ENCODE peak calls at places on chromosome 10, in five cellular contexts. I is fibroblast of mammary gland, S is cardiac muscle cell, T is fibroblast of lung, H is H1. W is an unnamed sample.

GRCh38 chr10:30980951-30981616 is 50.6 kb downstream of the ZNF438 start:
- DNase-seq in I (peak), S (no peak), T (peak), H (no peak), W (no peak)

GRCh38 chr10:29955308-29955935 is 104.0 kb downstream of the JCAD start:
- DNase-seq in I (peak), S (no peak), T (no peak), H (no peak), W (no peak)

GRCh38 chr10:117143424-117143823 is 5.4 kb upstream of the VAX1 start:
- DNase-seq in I (no peak), S (no peak), T (no peak), H (no peak), W (no peak)

GRCh38 chr10:77274046-77274795 is 363.4 kb downstream of the KCNMA1 start:
- DNase-seq in I (peak), S (no peak), T (peak), H (no peak), W (no peak)

GRCh38 chr10:98262571-98262970 is 5.4 kb downstream of the LOXL4 start:
- DNase-seq in I (peak), S (peak), T (peak), H (peak), W (peak)

GRCh38 chr10:99172130-99172738 is 63.4 kb downstream of the HPSE2 start:
- DNase-seq in I (peak), S (peak), T (peak), H (peak), W (peak)

GRCh38 chr10:113743594-113743993 is 7.9 kb upstream of the PLEKHS1 start:
- DNase-seq in I (no peak), S (no peak), T (no peak), H (no peak), W (no peak)

GRCh38 chr10:89652971-89653370 is 7.9 kb upstream of the PANK1 start:
- DNase-seq in I (no peak), S (no peak), T (no peak), H (no peak), W (no peak)

GRCh38 chr10:88114368-88114767 is 250.9 kb downstream of the PTEN start:
- DNase-seq in I (no peak), S (peak), T (peak), H (no peak), W (peak)

GRCh38 chr10:44845672-44846071 is 65.5 kb upstream of the TMEM72 start:
- DNase-seq in I (no peak), S (no peak), T (no peak), H (no peak), W (no peak)

GRCh38 chr10:58573970-58574538 is 61.4 kb downstream of the BICC1 start:
- DNase-seq in I (peak), S (no peak), T (no peak), H (no peak), W (no peak)

GRCh38 chr10:84138478-84139125 is 707 bp upstream of the GHITM start:
- DNase-seq in I (peak), S (no peak), T (peak), H (no peak), W (no peak)

GRCh38 chr10:126908225-126908624 is 3.0 kb downstream of the DOCK1 start:
- DNase-seq in I (no peak), S (no peak), T (no peak), H (no peak), W (no peak)

GRCh38 chr10:24262929-24263653 is 54.2 kb downstream of the KIAA1217 start:
- DNase-seq in I (peak), S (no peak), T (no peak), H (no peak), W (no peak)

GRCh38 chr10:63206997-63207952 is 74.1 kb downstream of the NRBF2 start:
- DNase-seq in I (peak), S (peak), T (peak), H (no peak), W (no peak)

GRCh38 chr10:12455774-12456173 is 106.4 kb downstream of the CAMK1D start:
- DNase-seq in I (peak), S (no peak), T (peak), H (no peak), W (no peak)

GRCh38 chr10:31013331-31013730 is 18.3 kb downstream of the ZNF438 start:
- DNase-seq in I (no peak), S (no peak), T (no peak), H (no peak), W (no peak)

GRCh38 chr10:113142601-113143000 is 192.6 kb downstream of the TCF7L2 start:
- DNase-seq in I (no peak), S (no peak), T (no peak), H (no peak), W (no peak)

GRCh38 chr10:82091413-82091812 is 216.4 kb downstream of the NRG3 start:
- DNase-seq in I (no peak), S (no peak), T (no peak), H (no peak), W (no peak)

GRCh38 chr10:89651916-89652573 is 7.0 kb upstream of the PANK1 start:
- DNase-seq in I (no peak), S (no peak), T (no peak), H (no peak), W (no peak)

GRCh38 chr10:90865400-90865799 is 6.4 kb upstream of the RPP30 start:
- DNase-seq in I (peak), S (no peak), T (peak), H (no peak), W (peak)
- TF ChIP-seq CTCF in I (peak), S (peak), T (peak), H (peak), W (no peak)

GRCh38 chr10:102505462-102506115 is 1.8 kb downstream of the SUFU start:
- DNase-seq in I (no peak), S (no peak), T (no peak), H (no peak), W (no peak)

GRCh38 chr10:102502337-102503151 is at the start of gene ACTR1A:
- DNase-seq in I (peak), S (peak), T (peak), H (peak), W (peak)

GRCh38 chr10:102504976-102505300 is 1.2 kb downstream of the SUFU start:
- DNase-seq in I (no peak), S (no peak), T (no peak), H (no peak), W (no peak)

GRCh38 chr10:102503264-102504178 is at the start of gene SUFU:
- DNase-seq in I (peak), S (peak), T (peak), H (peak), W (peak)

DNA sequence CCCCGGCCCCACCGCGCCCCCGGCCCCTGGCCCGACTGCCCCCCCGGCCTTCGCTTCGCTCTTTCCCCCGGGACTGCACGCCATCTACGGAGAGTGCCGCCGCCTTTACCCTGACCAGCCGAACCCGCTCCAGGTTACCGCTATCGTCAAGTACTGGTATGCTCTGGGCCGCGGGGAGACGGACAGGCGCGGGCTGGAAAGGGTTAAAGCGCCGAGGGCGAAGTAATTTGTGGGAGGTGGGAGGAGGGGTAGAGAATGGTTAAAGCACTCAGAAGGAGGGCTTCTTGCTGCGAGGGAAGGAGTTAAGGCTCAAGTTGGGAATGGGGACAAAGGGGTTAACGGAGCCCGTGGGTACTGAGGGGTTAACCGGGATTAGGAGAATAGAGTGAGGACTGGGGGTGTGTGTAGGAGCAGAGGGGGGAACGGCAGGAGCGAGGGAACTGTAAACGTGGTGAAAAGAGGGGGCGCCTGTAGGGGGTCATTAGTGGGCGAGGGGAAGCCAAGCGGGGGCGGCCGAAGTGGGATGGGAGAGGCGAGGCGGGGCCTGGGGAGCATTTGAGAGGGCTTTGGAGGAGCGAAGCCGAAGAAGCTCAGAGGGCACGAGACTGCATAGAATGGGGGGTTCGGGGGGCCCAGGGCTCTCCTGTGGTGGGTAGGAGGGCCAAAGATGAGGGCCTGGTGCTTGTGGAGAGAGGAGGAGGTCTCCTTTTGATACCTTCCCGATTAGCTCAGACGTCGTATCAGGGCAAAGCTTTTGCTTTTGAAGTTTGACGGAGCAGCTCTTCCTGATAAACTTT is 605 bp downstream of the SUFU start:
- DNase-seq in I (peak), S (peak), T (peak), H (peak), W (peak)
- TF ChIP-seq CTCF in I (no peak), S (no peak), T (no peak), H (no peak), W (no peak)

GRCh38 chr10:48745662-48746245 is 61.1 kb downstream of the WDFY4 start:
- DNase-seq in I (no peak), S (no peak), T (no peak), H (peak), W (peak)
- TF ChIP-seq CTCF in I (no peak), S (no peak), T (no peak), H (peak), W (peak)

GRCh38 chr10:100569687-100570517 is 34.2 kb downstream of the HIF1AN start:
- DNase-seq in I (no peak), S (peak), T (no peak), H (no peak), W (peak)
- TF ChIP-seq CTCF in I (no peak), S (peak), T (no peak), H (peak), W (peak)

W was measured in endothelial cell.